ENCODE peak calls at places on chromosomes 6 and 20, in four cellular contexts. F is NCI-H774, I is pancreas, G is KBM-7. L is an unnamed sample.

GRCh38 chr6:77740380-77740779 is 87.5 kb downstream of the MEI4 start:
- DNase-seq in F (no peak), I (no peak), G (peak; percentile 3), L (peak; percentile 3)

GRCh38 chr6:56036911-56037310 is 161.5 kb upstream of the BMP5 start:
- DNase-seq in G (no peak), F (no peak), I (no peak), L (no peak)

GRCh38 chr6:154246723-154247118 is 109.9 kb downstream of the IPCEF1 start:
- DNase-seq in F (no peak), I (no peak), G (no peak), L (no peak)

GRCh38 chr6:79946242-79946641 is 1.1 kb downstream of the ELOVL4 start:
- DNase-seq in I (no peak), G (peak; percentile 59), F (no peak), L (no peak)

GRCh38 chr6:133040025-133040838 is 200.9 kb upstream of the EYA4 start:
- DNase-seq in I (no peak), G (peak; percentile 11), F (no peak), L (peak; percentile 9)

GRCh38 chr6:36443498-36443844 is 671 bp downstream of the KCTD20 start:
- DNase-seq in I (no peak), G (no peak), F (no peak), L (no peak)

GRCh38 chr20:37598101-37598530 is 70.4 kb upstream of the BLCAP start:
- DNase-seq in F (peak; percentile 57), I (no peak), G (peak; percentile 29), L (no peak)

GRCh38 chr6:169452117-169452868 is 198.6 kb upstream of the THBS2 start:
- DNase-seq in G (no peak), I (no peak), F (no peak), L (no peak)

GRCh38 chr6:15674690-15675386 is 12.0 kb upstream of the DTNBP1 start:
- DNase-seq in I (no peak), G (no peak), F (no peak), L (no peak)

GRCh38 chr6:13667655-13668054 is 44.0 kb downstream of the RANBP9 start:
- DNase-seq in G (no peak), F (no peak), I (no peak), L (no peak)

GRCh38 chr6:94367316-94367715 is 948.0 kb upstream of the EPHA7 start:
- DNase-seq in I (no peak), G (no peak), F (no peak), L (no peak)

GRCh38 chr20:53891306-53891894 is 179.0 kb downstream of the BCAS1 start:
- DNase-seq in F (no peak), G (no peak), I (no peak), L (no peak)

GRCh38 chr6:32047855-32048766 is 9.9 kb downstream of the CYP21A2 start:
- DNase-seq in G (peak; percentile 67), I (peak; percentile 87), F (peak; percentile 27), L (peak; percentile 68)

GRCh38 chr6:34276881-34277762 is 28.3 kb upstream of the SMIM29 start:
- DNase-seq in F (no peak), G (no peak), I (no peak), L (no peak)

GRCh38 chr20:32945710-32946221 is 58.5 kb downstream of the SUN5 start:
- DNase-seq in G (peak; percentile 70), F (no peak), I (no peak), L (peak; percentile 35)

GRCh38 chr20:50762435-50763201 is 31.2 kb downstream of the PARD6B start:
- DNase-seq in F (no peak), I (peak; percentile 85), G (no peak), L (no peak)

GRCh38 chr20:58627212-58628072 is 23.6 kb upstream of the STX16 start:
- DNase-seq in G (no peak), I (no peak), F (no peak), L (no peak)

GRCh38 chr6:119442776-119443184 is 93.2 kb upstream of the MAN1A1 start:
- DNase-seq in I (no peak), G (peak; percentile 92), F (peak; percentile 24), L (peak; percentile 85)

GRCh38 chr6:34476462-34476861 is 10.6 kb downstream of the PACSIN1 start:
- DNase-seq in F (no peak), I (no peak), G (no peak), L (peak; percentile 22)

GRCh38 chr20:44990425-44990824 is 24.1 kb downstream of the STK4 start:
- DNase-seq in F (no peak), I (no peak), G (peak; percentile 32), L (peak; percentile 60)

L was measured in RPMI8226.